ENCODE peak calls at places on chromosome X, in six cellular contexts. L is A549, C is K562, K is HepG2, M is H1, Z is WTC11. G is an unnamed sample.

GRCh38 chrX:25151749-25152148 is 136.0 kb upstream of the ARX start:
- DNase-seq in C (no peak), Z (no peak), L (no peak), K (no peak), M (no peak), G (no peak)

GRCh38 chrX:63746278-63746677 is 38.7 kb downstream of the ARHGEF9 start:
- DNase-seq in K (no peak), C (no peak), L (no peak), M (no peak), Z (no peak), G (no peak)

GRCh38 chrX:79065696-79066095 is 78.8 kb upstream of the GPR174 start:
- DNase-seq in M (no peak), C (no peak), K (no peak), Z (no peak), L (no peak), G (no peak)

GRCh38 chrX:75155830-75156525 is at the start of gene ABCB7:
- DNase-seq in M (peak), L (peak), Z (peak), C (peak), K (peak), G (peak)

GRCh38 chrX:47285762-47286320 is 53.0 kb downstream of the USP11 start:
- DNase-seq in L (no peak), C (no peak), K (no peak), Z (no peak), M (no peak), G (no peak)

GRCh38 chrX:356385-357034 is 30.2 kb downstream of the PPP2R3B start:
- DNase-seq in K (no peak), C (no peak), L (no peak), Z (no peak), M (no peak), G (no peak)

GRCh38 chrX:39874202-39874816 is 223.4 kb downstream of the BCOR start:
- DNase-seq in Z (no peak), L (no peak), K (no peak), M (no peak), C (no peak), G (peak)

GRCh38 chrX:38216642-38217041 is 4.0 kb downstream of the SRPX start:
- DNase-seq in M (no peak), C (no peak), Z (no peak), K (no peak), L (no peak), G (no peak)

GRCh38 chrX:99722094-99722493 is 688.0 kb downstream of the PCDH19 start:
- DNase-seq in M (no peak), Z (peak), L (no peak), K (no peak), C (no peak), G (no peak)

GRCh38 chrX:44225667-44226066 is 117.8 kb downstream of the EFHC2 start:
- DNase-seq in C (no peak), K (no peak), L (no peak), Z (no peak), M (no peak), G (no peak)

GRCh38 chrX:79444694-79445093 is 77.6 kb upstream of the ITM2A start:
- DNase-seq in M (no peak), Z (no peak), L (no peak), C (no peak), K (no peak), G (no peak)

GRCh38 chrX:128698528-128698927 is 646.3 kb upstream of the ACTRT1 start:
- DNase-seq in K (no peak), L (no peak), Z (no peak), M (no peak), C (no peak), G (no peak)

GRCh38 chrX:104104676-104105075 is 7.6 kb upstream of the ZCCHC18 start:
- DNase-seq in L (no peak), Z (no peak), M (no peak), K (no peak), C (no peak), G (no peak)
- TF ChIP-seq CTCF in L (no peak), Z (no peak), M (no peak), K (no peak), C (no peak), G (no peak)

GRCh38 chrX:1529328-1529727 is 7.7 kb downstream of the P2RY8 start:
- DNase-seq in C (no peak), M (no peak), Z (no peak), L (no peak), K (no peak), G (no peak)
- TF ChIP-seq JUN in C (no peak), M (no peak), Z (no peak), L (no peak), K (no peak), G (no peak)

GRCh38 chrX:154046262-154046771 is 26.6 kb upstream of the IRAK1 start:
- DNase-seq in Z (no peak), C (no peak), L (peak), M (no peak), K (no peak), G (peak)
- TF ChIP-seq CTCF in Z (no peak), C (no peak), L (peak), M (no peak), K (no peak), G (peak)

GRCh38 chrX:16719334-16720084 is at the start of gene SYAP1:
- DNase-seq in C (peak), M (peak), L (peak), Z (peak), K (peak), G (peak)

GRCh38 chrX:16730450-16730849 is 11.0 kb downstream of the SYAP1 start:
- DNase-seq in L (no peak), C (no peak), Z (no peak), M (no peak), K (no peak), G (no peak)

GRCh38 chrX:16727637-16728036 is 8.2 kb downstream of the SYAP1 start:
- DNase-seq in C (no peak), M (no peak), K (no peak), Z (no peak), L (no peak), G (no peak)

GRCh38 chrX:16722481-16722880 is 3.1 kb downstream of the SYAP1 start:
- DNase-seq in Z (no peak), L (no peak), M (no peak), K (no peak), C (no peak), G (no peak)

DNA sequence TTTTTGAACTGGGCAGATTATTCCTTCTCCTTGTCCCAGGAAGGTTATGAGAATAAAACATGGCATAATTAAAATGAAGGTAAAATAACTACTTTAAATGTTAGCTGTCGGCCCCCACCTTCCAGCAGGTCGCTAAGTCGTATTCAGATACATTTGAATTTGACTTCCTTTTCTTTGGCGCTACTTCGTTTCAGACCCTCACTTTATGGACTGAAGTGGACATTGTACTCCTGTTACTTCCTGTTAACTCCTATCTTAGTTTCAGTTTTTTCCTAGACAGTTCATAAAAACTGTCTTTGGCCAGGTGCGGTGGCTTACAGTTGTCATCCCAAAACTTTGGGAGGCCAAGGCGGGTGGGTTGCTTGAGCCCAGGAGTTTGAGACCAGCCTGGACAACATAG is 5.7 kb downstream of the SYAP1 start:
- DNase-seq in L (no peak), Z (no peak), M (no peak), C (no peak), K (no peak), G (no peak)
- TF ChIP-seq JUN in L (no peak), Z (no peak), M (no peak), C (no peak), K (no peak), G (no peak)

GRCh38 chrX:125826080-125826479 is 340.0 kb downstream of the DCAF12L2 start:
- DNase-seq in L (no peak), C (no peak), M (no peak), K (no peak), Z (no peak), G (no peak)
- TF ChIP-seq CTCF in L (no peak), C (no peak), M (no peak), K (no peak), Z (no peak), G (no peak)

DNA sequence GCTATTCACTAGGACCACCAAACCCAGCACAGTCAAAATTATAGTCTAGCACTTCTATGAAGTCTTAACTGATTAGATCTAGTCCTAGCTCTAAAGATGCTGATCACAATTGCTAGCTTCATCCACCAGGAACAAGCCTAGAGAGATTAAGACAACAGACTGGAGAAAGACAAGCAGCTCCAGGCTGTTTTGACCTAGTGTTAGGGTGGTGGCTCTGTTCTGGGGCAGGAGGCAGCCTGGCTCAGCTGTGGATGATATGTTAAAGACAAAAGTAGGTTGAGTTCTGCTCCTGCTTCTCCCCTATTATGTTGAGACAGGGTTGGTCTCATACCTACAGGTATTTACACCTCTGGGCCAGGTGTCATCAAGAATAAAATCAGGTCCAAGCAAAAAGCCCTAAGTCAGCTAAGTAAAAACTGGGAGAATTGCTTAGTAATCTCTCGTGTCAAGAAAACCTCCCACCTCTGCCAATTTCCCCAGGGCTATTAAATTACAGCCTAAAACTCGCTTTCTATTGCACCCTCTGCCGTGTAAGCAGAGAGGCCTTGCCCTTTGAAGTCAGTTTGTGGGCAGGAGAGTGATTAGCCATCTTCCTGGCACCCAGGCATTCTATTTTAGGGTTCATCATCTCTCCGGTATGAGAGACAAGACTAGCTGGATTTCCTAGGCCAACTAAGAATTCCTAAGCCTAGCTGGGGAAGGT is 39.9 kb downstream of the RAB40AL start:
- DNase-seq in K (no peak), M (no peak), C (no peak), Z (no peak), L (no peak), G (no peak)
- TF ChIP-seq JUN in K (no peak), M (no peak), C (no peak), Z (no peak), L (no peak), G (no peak)

GRCh38 chrX:49186125-49187027 is at the start of gene PRICKLE3:
- DNase-seq in K (peak), Z (peak), M (no peak), L (peak), C (peak), G (peak)
- TF ChIP-seq CTCF in K (peak), Z (no peak), M (no peak), L (peak), C (peak), G (peak)

G was measured in endothelial cell of umbilical vein.